ENCODE peak calls at places on chromosomes 3 and 15, in ten cellular contexts. I is left lung, X is fibroblast of lung, B is bronchial epithelial cell, G is uterus, K is brain microvascular endothelial cell, D is heart left ventricle, M is HepG2, Q is foreskin fibroblast, L is Peyer's patch. U is an unnamed sample.

GRCh38 chr3:151538706-151539403 is 78.0 kb upstream of the IGSF10 start:
- DNase-seq in K (peak; percentile 38), B (no peak), M (no peak), G (peak; percentile 19), Q (peak; percentile 63), D (no peak), I (peak; percentile 40), X (peak; percentile 64), L (no peak), U (peak; percentile 65)

GRCh38 chr15:99430881-99431401 is 134.8 kb upstream of the MEF2A start:
- DNase-seq in Q (no peak), G (peak; percentile 7), X (no peak), K (no peak), L (peak; percentile 39), B (no peak), I (peak; percentile 28), D (peak; percentile 54), M (no peak), U (no peak)

GRCh38 chr15:73691398-73691797 is 7.2 kb downstream of the CD276 start:
- DNase-seq in I (no peak), X (peak; percentile 88), Q (peak; percentile 71), D (peak; percentile 72), M (no peak), L (peak; percentile 71), G (peak; percentile 54), K (peak; percentile 82), B (peak; percentile 76), U (peak; percentile 79)

GRCh38 chr3:45994661-45995369 is 809 bp downstream of the FYCO1 start:
- DNase-seq in G (peak; percentile 32), X (no peak), B (no peak), M (peak; percentile 7), I (no peak), L (peak; percentile 84), K (no peak), D (no peak), Q (no peak), U (no peak)

GRCh38 chr3:14093831-14094230 is 30.8 kb downstream of the CHCHD4 start:
- DNase-seq in D (no peak), B (peak; percentile 91), X (no peak), I (no peak), G (no peak), M (no peak), K (no peak), L (no peak), Q (no peak), U (no peak)

GRCh38 chr15:96349034-96349932 is 18.8 kb downstream of the NR2F2 start:
- DNase-seq in B (no peak), X (no peak), Q (no peak), I (no peak), K (peak; percentile 10), D (no peak), L (no peak), G (no peak), M (no peak), U (no peak)

GRCh38 chr3:18079739-18080138 is 337.3 kb upstream of the TBC1D5 start:
- DNase-seq in Q (peak; percentile 16), L (no peak), G (no peak), D (no peak), I (no peak), B (no peak), M (no peak), X (no peak), K (peak; percentile 13), U (no peak)

GRCh38 chr3:14123308-14124222 is 1.1 kb downstream of the CHCHD4 start:
- DNase-seq in D (no peak), Q (no peak), L (no peak), M (no peak), G (no peak), I (peak; percentile 33), X (no peak), B (no peak), K (no peak), U (no peak)

GRCh38 chr3:189393598-189393997 is 221.8 kb downstream of the TPRG1 start:
- DNase-seq in X (peak; percentile 63), G (no peak), L (peak; percentile 69), K (no peak), D (no peak), Q (no peak), I (no peak), M (no peak), B (peak; percentile 96), U (no peak)

GRCh38 chr3:119145128-119145499 is 851 bp upstream of the TEX55 start:
- DNase-seq in K (no peak), I (no peak), Q (no peak), D (no peak), G (no peak), L (no peak), B (no peak), X (no peak), M (no peak), U (no peak)

GRCh38 chr3:186277268-186277909 is 84.6 kb downstream of the DGKG start:
- DNase-seq in X (peak; percentile 77), K (peak; percentile 56), B (peak; percentile 66), I (no peak), Q (peak; percentile 64), G (no peak), D (no peak), M (peak; percentile 20), L (no peak), U (peak; percentile 63)

GRCh38 chr3:151630938-151631417 is 102.7 kb upstream of the AADACL2 start:
- DNase-seq in B (peak; percentile 33), X (peak; percentile 69), L (no peak), D (no peak), Q (peak; percentile 36), M (peak; percentile 62), I (no peak), K (peak; percentile 30), G (peak; percentile 12), U (peak; percentile 43)

GRCh38 chr3:130969621-130970020 is 57.0 kb downstream of the ASTE1 start:
- DNase-seq in I (no peak), K (no peak), Q (no peak), D (no peak), G (no peak), X (no peak), B (no peak), M (no peak), L (no peak), U (no peak)

GRCh38 chr3:142931222-142931621 is 32.3 kb downstream of the PAQR9 start:
- DNase-seq in D (no peak), L (no peak), X (no peak), M (peak; percentile 41), I (no peak), G (no peak), Q (no peak), B (peak; percentile 52), K (no peak), U (no peak)

GRCh38 chr3:23624305-23624704 is 181.4 kb upstream of the UBE2E1 start:
- DNase-seq in Q (no peak), X (no peak), G (no peak), B (peak; percentile 56), D (no peak), I (no peak), L (no peak), K (no peak), M (no peak), U (no peak)

GRCh38 chr15:85414495-85414894 is 34.1 kb downstream of the AKAP13 start:
- DNase-seq in K (no peak), G (no peak), L (no peak), D (no peak), M (no peak), B (peak; percentile 56), X (peak; percentile 71), Q (no peak), I (no peak), U (peak; percentile 35)
- TF ChIP-seq CTCF in K (no peak), G (peak; percentile 22), L (peak; percentile 41), D (peak; percentile 40), M (no peak), B (peak; percentile 17), X (peak; percentile 24), Q (no peak), I (no peak), U (peak; percentile 34)

DNA sequence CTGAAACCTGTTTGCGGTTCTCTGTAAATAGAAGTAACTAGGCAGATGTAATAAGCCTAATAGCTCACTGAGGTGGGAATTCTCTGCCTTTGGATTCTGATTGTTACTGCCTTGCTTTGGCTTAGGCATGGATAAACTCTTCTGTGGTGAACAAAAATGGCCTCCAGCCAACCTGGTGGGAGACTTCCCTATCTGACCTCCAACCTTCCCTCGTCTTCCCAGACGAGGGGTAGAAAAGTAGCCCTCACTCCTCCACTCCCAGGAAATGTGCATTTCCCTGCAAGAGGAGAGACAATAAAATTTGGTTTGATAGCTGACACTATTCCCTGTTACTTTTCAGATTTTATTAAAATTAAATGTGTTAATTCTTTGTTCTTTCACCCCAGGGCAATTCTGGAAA is 606 bp upstream of the CD96 start:
- DNase-seq in L (no peak), K (no peak), M (no peak), Q (no peak), X (no peak), D (no peak), I (no peak), G (no peak), B (no peak), U (no peak)
- H3K4me3 ChIP-seq in L (no peak overlapping the region), K (no peak overlapping the region), M (no peak overlapping the region), Q (no peak overlapping the region), X (no peak overlapping the region), D (no peak overlapping the region), I (no peak overlapping the region), G (no peak overlapping the region), B (no peak overlapping the region), U (no peak overlapping the region)

GRCh38 chr3:112972158-112972557 is 2.7 kb downstream of the CD200R1 start:
- DNase-seq in X (no peak), Q (no peak), K (no peak), D (no peak), L (no peak), I (no peak), M (no peak), B (no peak), G (no peak), U (no peak)
- TF ChIP-seq CTCF in X (no peak), Q (no peak), K (no peak), D (no peak), L (no peak), I (no peak), M (no peak), B (no peak), G (no peak), U (no peak)

GRCh38 chr3:32237670-32238026 is 832 bp upstream of the CMTM8 start:
- DNase-seq in G (no peak), I (no peak), X (no peak), D (no peak), B (no peak), Q (no peak), M (no peak), K (no peak), L (no peak), U (no peak)

GRCh38 chr3:32241100-32241499 is 2.6 kb downstream of the CMTM8 start:
- DNase-seq in L (no peak), Q (no peak), I (no peak), K (no peak), G (no peak), B (no peak), M (no peak), D (no peak), X (no peak), U (no peak)

GRCh38 chr3:32238816-32239637 is 547 bp downstream of the CMTM8 start:
- DNase-seq in D (peak; percentile 73), M (no peak), Q (peak; percentile 29), K (no peak), G (no peak), X (peak; percentile 36), L (peak; percentile 61), I (no peak), B (no peak), U (peak; percentile 9)

GRCh38 chr3:32238027-32238815 is at the start of gene CMTM8:
- DNase-seq in B (peak; percentile 39), G (peak; percentile 19), Q (peak; percentile 28), L (peak; percentile 79), D (peak; percentile 78), K (no peak), I (peak; percentile 72), X (peak; percentile 18), M (peak; percentile 69), U (no peak)

GRCh38 chr3:32239638-32240550 is 1.4 kb downstream of the CMTM8 start:
- DNase-seq in X (peak; percentile 25), L (peak; percentile 55), Q (no peak), D (no peak), M (peak; percentile 65), K (no peak), I (no peak), B (peak; percentile 31), G (no peak), U (no peak)
- H3K4me3 ChIP-seq in X (no peak overlapping the region), L (no peak overlapping the region), Q (no peak overlapping the region), D (peak overlapping the region; percentile 56), M (peak overlapping the region; percentile 84), K (peak overlapping the region; percentile 76), I (peak overlapping the region; percentile 78), B (peak overlapping the region; percentile 65), G (no peak overlapping the region), U (no peak overlapping the region)

U was measured in AG10803.